ENCODE peak calls at places on chromosome 3, in five cellular contexts. R is IMR-90, Y is mesendoderm, U is H1, D is neuronal stem cell. L is an unnamed sample.

GRCh38 chr3:151305081-151305777 is 11.4 kb downstream of the GPR87 start:
- DNase-seq in Y (peak), D (no peak), R (peak), U (peak), L (peak)

GRCh38 chr3:57805674-57806073 is 49.6 kb downstream of the SLMAP start:
- DNase-seq in Y (peak), U (peak), D (no peak), R (peak), L (peak)

GRCh38 chr3:64560802-64561502 is 126.8 kb downstream of the ADAMTS9 start:
- DNase-seq in U (no peak), D (no peak), R (no peak), Y (no peak), L (no peak)

GRCh38 chr3:60225848-60226247 is 1025.4 kb downstream of the FHIT start:
- DNase-seq in D (no peak), R (no peak), U (no peak), Y (no peak), L (no peak)

GRCh38 chr3:13879946-13880810 is at the start of gene WNT7A:
- DNase-seq in Y (peak), R (no peak), D (peak), U (no peak), L (no peak)

GRCh38 chr3:35659808-35660207 is 20.5 kb downstream of the ARPP21 start:
- DNase-seq in D (no peak), Y (no peak), R (no peak), U (no peak), L (no peak)

GRCh38 chr3:43378066-43378935 is 92.0 kb downstream of the SNRK start:
- DNase-seq in U (no peak), Y (peak), R (peak), D (no peak), L (peak)

GRCh38 chr3:9194509-9195184 is 54.8 kb downstream of the SRGAP3 start:
- DNase-seq in D (no peak), Y (no peak), U (no peak), R (no peak), L (no peak)

GRCh38 chr3:135905058-135905724 is 60.3 kb upstream of the PPP2R3A start:
- DNase-seq in Y (peak), U (no peak), R (peak), D (no peak), L (no peak)

GRCh38 chr3:73602171-73602570 is 22.6 kb downstream of the PDZRN3 start:
- DNase-seq in D (no peak), R (peak), Y (peak), U (no peak), L (peak)

GRCh38 chr3:178439504-178439903 is 96.7 kb upstream of the KCNMB2 start:
- DNase-seq in D (no peak), U (no peak), Y (peak), R (peak), L (peak)

GRCh38 chr3:186417791-186418190 is 55.8 kb upstream of the DGKG start:
- DNase-seq in D (no peak), Y (no peak), R (peak), U (no peak), L (peak)

GRCh38 chr3:81666502-81667121 is 94.8 kb downstream of the GBE1 start:
- DNase-seq in U (no peak), D (no peak), Y (no peak), R (peak), L (peak)

GRCh38 chr3:47782538-47783308 is 1.0 kb upstream of the SMARCC1 start:
- DNase-seq in D (no peak), Y (no peak), U (no peak), R (no peak), L (no peak)

GRCh38 chr3:127404614-127405598 is 117.1 kb upstream of the PRR20G start:
- DNase-seq in D (no peak), Y (no peak), R (no peak), U (no peak), L (no peak)

GRCh38 chr3:156751461-156752025 is 74.6 kb upstream of the LEKR1 start:
- DNase-seq in D (no peak), Y (peak), U (peak), R (peak), L (peak)

GRCh38 chr3:4532535-4533112 is 39.5 kb downstream of the ITPR1 start:
- DNase-seq in U (no peak), Y (peak), D (no peak), R (no peak), L (peak)

GRCh38 chr3:172279191-172279640 is 169.0 kb downstream of the GHSR start:
- DNase-seq in Y (no peak), U (no peak), D (no peak), R (no peak), L (peak)

GRCh38 chr3:170137971-170138370 is 43.6 kb downstream of the PHC3 start:
- DNase-seq in R (no peak), D (no peak), U (no peak), Y (no peak), L (no peak)

GRCh38 chr3:177420643-177421042 is 223.4 kb upstream of the TBL1XR1 start:
- DNase-seq in R (peak), D (no peak), U (no peak), Y (no peak), L (peak)

GRCh38 chr3:100766069-100766468 is 56.8 kb downstream of the TFG start:
- DNase-seq in D (no peak), U (no peak), Y (no peak), R (no peak), L (no peak)

GRCh38 chr3:156617781-156618180 is 56.6 kb upstream of the TIPARP start:
- DNase-seq in D (no peak), U (no peak), R (no peak), Y (no peak), L (no peak)

GRCh38 chr3:167776144-167776685 is 40.7 kb downstream of the SERPINI1 start:
- DNase-seq in U (no peak), R (no peak), Y (no peak), D (no peak), L (no peak)

GRCh38 chr3:43793648-43794372 is 103.1 kb downstream of the ABHD5 start:
- DNase-seq in D (no peak), Y (no peak), R (no peak), U (no peak), L (no peak)

GRCh38 chr3:71310595-71311319 is 272.8 kb downstream of the FOXP1 start:
- DNase-seq in U (no peak), R (peak), Y (peak), D (no peak), L (peak)
- H3K4me3 ChIP-seq in U (no peak), R (no peak), Y (no peak), D (no peak), L (no peak)

GRCh38 chr3:114758828-114759709 is 388.0 kb downstream of the ZBTB20 start:
- DNase-seq in Y (no peak), D (no peak), U (no peak), R (peak), L (peak)
- H3K27ac ChIP-seq in Y (no peak), D (no peak), U (no peak), R (peak), L (peak)

GRCh38 chr3:184315871-184316661 is 1.7 kb downstream of the EIF4G1 start:
- DNase-seq in R (peak), Y (no peak), D (no peak), U (no peak), L (peak)

GRCh38 chr3:184316792-184317191 is 2.4 kb downstream of the EIF4G1 start:
- DNase-seq in R (no peak), U (no peak), D (no peak), Y (no peak), L (no peak)

GRCh38 chr3:184314700-184315505 is 497 bp downstream of the EIF4G1 start:
- DNase-seq in D (peak), R (peak), U (no peak), Y (peak), L (peak)

GRCh38 chr3:184314363-184314699 is at the start of gene EIF4G1:
- DNase-seq in R (peak), D (peak), Y (peak), U (peak), L (peak)

DNA sequence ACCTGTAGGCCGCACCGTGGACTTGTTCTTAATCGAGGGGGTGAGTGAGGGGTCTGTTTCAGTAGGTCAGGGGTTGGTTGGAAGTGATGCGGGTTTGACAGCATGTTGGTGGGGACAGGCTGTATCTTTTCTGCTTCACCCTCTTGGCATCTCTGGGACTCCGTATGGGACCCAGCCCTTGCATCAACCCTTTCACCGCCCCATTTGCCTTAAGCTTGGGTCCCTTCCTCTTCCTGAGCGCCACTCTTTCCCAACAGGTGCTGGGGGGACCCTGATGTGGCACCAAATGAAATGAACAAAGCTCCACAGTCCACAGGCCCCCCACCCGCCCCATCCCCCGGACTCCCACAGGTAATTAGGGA is 1.1 kb downstream of the EIF4G1 start:
- DNase-seq in R (no peak), Y (no peak), D (no peak), U (no peak), L (no peak)
- H3K18ac ChIP-seq in R (peak), Y (peak), D (peak), U (peak), L (peak)

DNA sequence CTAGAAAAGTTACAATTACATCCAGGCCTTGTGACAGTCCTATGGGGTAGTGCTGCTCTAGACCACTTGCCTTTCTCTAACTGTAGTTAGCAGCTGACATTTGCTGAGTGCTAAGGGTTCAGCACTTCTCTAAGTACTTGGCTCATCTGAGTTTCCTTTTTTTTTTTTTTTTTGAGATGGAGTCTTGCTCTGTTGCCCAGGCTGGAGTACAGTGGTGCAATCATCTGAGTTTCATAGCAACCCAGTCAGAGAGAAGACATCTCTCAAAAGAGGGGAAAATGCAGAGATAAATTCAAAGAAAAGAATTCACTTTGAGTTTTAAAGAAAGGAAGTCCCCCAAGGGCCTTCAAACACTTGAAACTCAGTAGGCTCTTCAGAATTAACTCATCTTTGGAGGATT is 130.8 kb downstream of the MYLK start:
- DNase-seq in Y (no peak), D (no peak), U (no peak), R (no peak), L (no peak)
- H3K4me3 ChIP-seq in Y (no peak), D (no peak), U (no peak), R (no peak), L (no peak)

GRCh38 chr3:102163039-102163817 is 271.6 kb upstream of the ZPLD1 start:
- DNase-seq in R (peak), D (no peak), Y (no peak), U (no peak), L (peak)
- H3K27ac ChIP-seq in R (peak), D (no peak), Y (no peak), U (no peak), L (peak)